ENCODE peak calls at places on chromosome 21, in five cellular contexts. T is SK-N-SH, L is hepatocyte, S is K562, K is IMR-90. W is an unnamed sample. For H3K9me3, the result is how much of the 10 kb centered on the place peaks cover.

GRCh38 chr21:41765393-41765950 is 1.4 kb downstream of the RIPK4 start:
- DNase-seq in T (no peak), L (no peak), S (no peak), K (no peak), W (no peak)

GRCh38 chr21:38289697-38290096 is 32.9 kb downstream of the KCNJ15 start:
- DNase-seq in T (no peak), L (peak), S (no peak), K (peak), W (no peak)

GRCh38 chr21:15289246-15289645 is 224.4 kb upstream of the NRIP1 start:
- DNase-seq in T (no peak), L (no peak), S (no peak), K (no peak), W (no peak)

GRCh38 chr21:41973861-41974751 is 20.3 kb upstream of the C2CD2 start:
- DNase-seq in T (no peak), L (no peak), S (peak), K (peak), W (no peak)

GRCh38 chr21:16978309-16978895 is 534.4 kb upstream of the CXADR start:
- DNase-seq in T (no peak), L (no peak), S (no peak), K (no peak), W (no peak)

GRCh38 chr21:17370263-17370662 is 142.6 kb upstream of the CXADR start:
- DNase-seq in T (no peak), L (peak), S (no peak), K (no peak), W (no peak)

GRCh38 chr21:27572681-27573080 is 605.8 kb upstream of the ADAMTS5 start:
- DNase-seq in T (no peak), L (no peak), S (no peak), K (peak), W (no peak)

GRCh38 chr21:38817371-38818335 is 11.9 kb downstream of the ETS2 start:
- DNase-seq in T (no peak), L (no peak), S (no peak), K (peak), W (no peak)

GRCh38 chr21:16279658-16280581 is 550.1 kb downstream of the USP25 start:
- DNase-seq in T (no peak), L (peak), S (no peak), K (peak), W (peak)

GRCh38 chr21:36850372-36850771 is 116.1 kb downstream of the HLCS start:
- DNase-seq in T (no peak), L (no peak), S (no peak), K (no peak), W (no peak)

GRCh38 chr21:37700641-37701202 is 215.5 kb downstream of the KCNJ6 start:
- DNase-seq in T (peak), L (peak), S (peak), K (peak), W (peak)

GRCh38 chr21:25215698-25216384 is 391.4 kb downstream of the MRPL39 start:
- DNase-seq in T (no peak), L (no peak), S (no peak), K (no peak), W (no peak)

GRCh38 chr21:17436626-17437111 is 76.2 kb upstream of the CXADR start:
- DNase-seq in T (peak), L (peak), S (no peak), K (no peak), W (peak)

GRCh38 chr21:15638856-15639549 is 90.8 kb upstream of the USP25 start:
- DNase-seq in T (no peak), L (peak), S (no peak), K (no peak), W (no peak)

GRCh38 chr21:15063821-15064575 is 802 bp downstream of the NRIP1 start:
- DNase-seq in T (peak), L (peak), S (peak), K (no peak), W (peak)

GRCh38 chr21:43902441-43902840 is 37.4 kb downstream of the AGPAT3 start:
- DNase-seq in T (no peak), L (no peak), S (no peak), K (peak), W (no peak)

GRCh38 chr21:27246741-27247140 is 279.9 kb upstream of the ADAMTS5 start:
- DNase-seq in T (no peak), L (no peak), S (no peak), K (peak), W (no peak)

GRCh38 chr21:45055861-45056260 is 18.5 kb upstream of the ADARB1 start:
- DNase-seq in T (no peak), L (no peak), S (no peak), K (peak), W (no peak)
- H2AFZ ChIP-seq in T (no peak), L (no peak), S (no peak), K (peak), W (no peak)

GRCh38 chr21:29939859-29940245 is at the start of gene GRIK1:
- DNase-seq in T (no peak), L (peak), S (peak), K (no peak), W (peak)
- H3K4me3 ChIP-seq in T (peak), L (peak), S (peak), K (no peak), W (peak)

DNA sequence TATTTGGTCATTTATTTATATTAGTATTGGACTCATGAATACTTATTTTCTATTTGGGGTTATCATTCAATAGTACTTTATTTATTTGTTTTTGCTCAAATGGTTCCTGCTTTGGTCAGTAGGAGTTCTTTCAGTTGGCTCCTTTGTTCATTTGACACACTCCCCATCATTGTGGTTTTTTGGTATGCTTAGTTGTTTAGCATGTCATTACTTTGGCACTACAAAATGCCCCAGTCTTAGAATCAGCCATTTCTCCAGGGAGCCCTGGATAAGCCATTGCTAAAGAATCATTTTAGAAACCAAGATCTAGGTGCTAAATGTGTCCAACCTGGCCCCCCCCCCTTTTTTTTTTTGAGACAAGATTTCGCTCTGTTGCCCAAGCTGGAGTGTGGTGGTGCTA is 61.7 kb upstream of the MRPS6 start:
- DNase-seq in T (no peak), L (no peak), S (no peak), K (no peak), W (no peak)
- H3K9me3 ChIP-seq in T (under half), L (under half), S (under half), K (under half), W (under half)

GRCh38 chr21:22965455-22966125 is 1967.4 kb downstream of the NCAM2 start:
- DNase-seq in T (no peak), L (no peak), S (no peak), K (no peak), W (no peak)

GRCh38 chr21:22961248-22961647 is 1963.0 kb downstream of the NCAM2 start:
- DNase-seq in T (no peak), L (no peak), S (no peak), K (no peak), W (no peak)
- H2AFZ ChIP-seq in T (no peak), L (no peak), S (no peak), K (no peak), W (no peak)

DNA sequence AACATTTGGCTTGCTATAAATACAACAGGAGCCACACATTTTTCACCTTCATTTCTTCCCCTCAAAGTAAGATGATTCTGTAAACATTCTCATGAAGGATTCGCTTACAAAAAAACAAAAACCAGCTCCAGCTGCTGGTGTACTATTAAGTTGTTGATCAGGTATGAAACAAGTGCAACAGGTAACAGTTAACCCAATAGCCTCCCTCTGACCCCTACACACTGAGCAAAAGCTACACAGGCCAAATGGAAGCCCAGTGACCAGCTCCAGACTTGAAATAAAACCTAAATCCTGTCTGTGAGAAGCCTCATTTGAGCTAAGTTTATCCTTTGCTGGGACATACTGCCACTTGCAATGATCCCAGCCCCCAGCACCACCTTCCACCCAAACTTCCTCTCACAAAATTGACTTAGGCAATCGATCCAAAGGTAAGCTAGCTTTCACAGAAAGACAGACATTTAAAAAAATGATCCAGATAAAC is 991 bp downstream of the TIAM1 start:
- DNase-seq in T (no peak), L (no peak), S (no peak), K (no peak), W (no peak)
- H3K4me3 ChIP-seq in T (peak), L (peak), S (no peak), K (no peak), W (peak)

GRCh38 chr21:39924577-39925308 is 57.5 kb downstream of the PCP4 start:
- DNase-seq in T (no peak), L (no peak), S (no peak), K (no peak), W (no peak)

GRCh38 chr21:39927304-39927886 is 60.2 kb downstream of the PCP4 start:
- DNase-seq in T (no peak), L (no peak), S (no peak), K (no peak), W (no peak)

GRCh38 chr21:39923441-39923840 is 56.2 kb downstream of the PCP4 start:
- DNase-seq in T (no peak), L (no peak), S (no peak), K (no peak), W (no peak)
- H3K9me3 ChIP-seq in T (under half), L (under half), S (under half), K (under half), W (under half)

GRCh38 chr21:35428489-35428888 is 379.4 kb upstream of the RUNX1 start:
- DNase-seq in T (no peak), L (no peak), S (no peak), K (no peak), W (peak)
- H2AFZ ChIP-seq in T (no peak), L (no peak), S (peak), K (peak), W (no peak)